ENCODE peak calls at places on chromosomes 3 and 15, in eight cellular contexts. P, G, L, H, Q, A, C and U are unnamed samples.

GRCh38 chr15:52078876-52079700 is 33.5 kb downstream of the BCL2L10 start:
- DNase-seq in H (peak; percentile 82), G (peak; percentile 88), C (peak; percentile 34), P (no peak), L (peak; percentile 61), Q (peak; percentile 63), A (peak; percentile 75), U (peak; percentile 89)

GRCh38 chr3:152113413-152113812 is 155.3 kb upstream of the MBNL1 start:
- DNase-seq in L (no peak), G (no peak), H (no peak), C (no peak), A (no peak), Q (no peak), P (no peak), U (no peak)

GRCh38 chr3:43019168-43019765 is 40.2 kb downstream of the GASK1A start:
- DNase-seq in A (no peak), L (no peak), Q (no peak), H (no peak), C (no peak), P (no peak), G (no peak), U (no peak)

GRCh38 chr3:98764692-98765002 is 1.5 kb downstream of the ST3GAL6 start:
- DNase-seq in P (no peak), A (no peak), L (no peak), C (no peak), Q (no peak), G (no peak), H (no peak), U (no peak)

GRCh38 chr3:173770011-173770410 is 372.5 kb downstream of the NLGN1 start:
- DNase-seq in H (no peak), G (no peak), C (no peak), A (no peak), P (no peak), L (no peak), Q (no peak), U (no peak)

GRCh38 chr3:57864853-57865252 is 108.7 kb downstream of the SLMAP start:
- DNase-seq in H (no peak), L (no peak), P (no peak), C (no peak), A (no peak), G (no peak), Q (no peak), U (no peak)

GRCh38 chr15:96356494-96357455 is 26.3 kb downstream of the NR2F2 start:
- DNase-seq in H (peak; percentile 77), P (peak; percentile 65), C (no peak), Q (peak; percentile 47), A (peak; percentile 74), G (peak; percentile 49), L (peak; percentile 68), U (peak; percentile 90)

GRCh38 chr3:40207796-40208195 is 101.7 kb upstream of the EIF1B start:
- DNase-seq in H (no peak), A (no peak), G (no peak), Q (no peak), C (no peak), P (peak; percentile 39), L (no peak), U (no peak)